ENCODE peak calls at places on chromosomes 7 and 10, in seven cellular contexts. Y is GM12878, R is HCT116, O is SK-N-SH, S is K562, P is HepG2, J is H1. Q is an unnamed sample.

GRCh38 chr10:103555321-103555649 is 61.8 kb downstream of the NEURL1 start:
- DNase-seq in Y (no peak), R (no peak), O (no peak), S (no peak), P (no peak), J (no peak), Q (no peak)

GRCh38 chr7:111009641-111010040 is 81.3 kb upstream of the LRRN3 start:
- DNase-seq in Y (no peak), R (no peak), O (no peak), S (no peak), P (no peak), J (no peak), Q (no peak)

GRCh38 chr10:21497177-21497807 is 28.2 kb downstream of the SKIDA1 start:
- DNase-seq in Y (no peak), R (peak; percentile 82), O (peak; percentile 98), S (no peak), P (peak; percentile 88), J (no peak), Q (no peak)

GRCh38 chr7:1136841-1137516 is 23.0 kb downstream of the ZFAND2A start:
- DNase-seq in Y (no peak), R (no peak), O (peak; percentile 49), S (no peak), P (peak; percentile 38), J (peak; percentile 52), Q (no peak)

GRCh38 chr10:3757638-3758490 is 27.1 kb downstream of the KLF6 start:
- DNase-seq in Y (peak; percentile 82), R (no peak), O (peak; percentile 82), S (no peak), P (no peak), J (no peak), Q (no peak)

GRCh38 chr7:27198871-27199801 is 755 bp downstream of the HOXA13 start:
- DNase-seq in Y (no peak), R (no peak), O (peak; percentile 70), S (no peak), P (no peak), J (peak; percentile 77), Q (no peak)

GRCh38 chr10:101536800-101537199 is 51.3 kb downstream of the POLL start:
- DNase-seq in Y (no peak), R (peak; percentile 39), O (peak; percentile 54), S (peak; percentile 22), P (peak; percentile 23), J (no peak), Q (peak; percentile 20)

GRCh38 chr7:28347462-28347861 is 64.9 kb upstream of the CREB5 start:
- DNase-seq in Y (no peak), R (no peak), O (no peak), S (no peak), P (no peak), J (no peak), Q (no peak)

GRCh38 chr10:111151595-111151994 is 74.8 kb downstream of the ADRA2A start:
- DNase-seq in Y (no peak), R (no peak), O (no peak), S (no peak), P (no peak), J (no peak), Q (no peak)

GRCh38 chr7:130144632-130145171 is 60.5 kb downstream of the TMEM209 start:
- DNase-seq in Y (no peak), R (peak; percentile 24), O (no peak), S (no peak), P (peak; percentile 33), J (peak; percentile 32), Q (no peak)

DNA sequence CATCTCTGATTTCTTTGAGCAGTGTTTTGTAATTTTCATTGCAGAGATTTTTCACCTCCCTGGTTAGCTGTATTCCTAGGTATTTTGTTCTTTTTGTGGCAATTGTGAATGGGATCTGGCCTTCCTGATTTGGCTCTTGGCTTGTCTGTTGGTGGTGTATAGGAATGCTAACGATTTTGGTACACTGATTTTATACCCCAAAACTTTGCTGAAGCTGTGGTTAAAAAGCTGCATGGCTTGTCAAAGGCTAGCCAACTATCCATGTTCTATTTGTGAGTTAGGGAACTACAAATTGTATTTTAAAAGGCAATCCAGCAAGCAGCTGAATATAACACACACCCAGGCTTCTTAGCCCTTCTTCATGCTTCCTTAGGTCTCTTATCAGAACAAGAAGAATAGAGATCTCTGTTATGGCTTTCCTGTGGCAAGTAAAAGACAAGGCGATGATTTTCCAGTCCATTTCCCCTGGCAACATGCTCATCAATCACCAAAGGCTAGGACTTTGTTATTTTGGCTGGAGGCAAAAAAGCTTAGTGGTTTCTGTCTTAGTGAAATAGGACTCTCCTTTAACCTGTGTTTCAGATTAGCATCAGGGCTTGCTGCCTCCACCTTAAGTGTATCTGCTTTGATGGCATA is 77.5 kb downstream of the CDK6 start:
- DNase-seq in Y (no peak), R (no peak), O (no peak), S (no peak), P (no peak), J (no peak), Q (no peak)
- H3K9ac ChIP-seq in Y (no peak overlapping the region), R (no peak overlapping the region), O (no peak overlapping the region), S (no peak overlapping the region), P (no peak overlapping the region), J (no peak overlapping the region), Q (no peak overlapping the region)

GRCh38 chr7:128094686-128095085 is 63.4 kb upstream of the LRRC4 start:
- DNase-seq in Y (no peak), R (no peak), O (no peak), S (no peak), P (no peak), J (no peak), Q (no peak)

GRCh38 chr7:128093606-128094005 is 62.4 kb upstream of the LRRC4 start:
- DNase-seq in Y (no peak), R (no peak), O (no peak), S (no peak), P (no peak), J (no peak), Q (no peak)

GRCh38 chr7:128092221-128092620 is 61.0 kb upstream of the LRRC4 start:
- DNase-seq in Y (no peak), R (no peak), O (no peak), S (no peak), P (no peak), J (no peak), Q (no peak)

GRCh38 chr7:128091106-128091505 is 59.9 kb upstream of the LRRC4 start:
- DNase-seq in Y (no peak), R (no peak), O (no peak), S (no peak), P (no peak), J (no peak), Q (no peak)

GRCh38 chr7:128094111-128094570 is 62.9 kb upstream of the LRRC4 start:
- DNase-seq in Y (no peak), R (no peak), O (no peak), S (no peak), P (no peak), J (no peak), Q (no peak)
- TF ChIP-seq YY1 in Y (no peak), R (no peak), O (no peak), S (no peak), P (no peak), J (no peak), Q (no peak)

DNA sequence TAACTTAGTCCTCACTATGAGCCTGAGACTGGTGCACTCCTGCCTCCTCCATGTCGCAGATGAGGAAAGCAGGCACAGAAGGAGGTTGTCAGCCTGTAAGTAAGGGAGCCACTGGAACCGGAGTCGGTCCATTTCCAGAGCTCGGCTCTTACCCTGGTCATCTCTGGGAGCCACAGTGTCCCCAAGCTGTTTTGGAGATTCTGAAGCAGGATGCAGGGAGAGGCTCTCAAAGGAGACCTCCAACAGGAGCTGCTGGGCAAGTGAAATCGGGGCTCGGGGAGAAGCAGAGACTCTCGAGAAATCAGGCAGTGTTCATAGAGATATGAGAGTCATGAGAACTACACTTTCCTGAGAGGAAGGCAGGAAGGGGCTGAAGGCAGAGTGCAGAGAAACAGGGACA is 39.0 kb downstream of the VSTM4 start:
- DNase-seq in Y (no peak), R (no peak), O (no peak), S (no peak), P (no peak), J (no peak), Q (no peak)
- H3K9ac ChIP-seq in Y (no peak overlapping the region), R (no peak overlapping the region), O (no peak overlapping the region), S (no peak overlapping the region), P (no peak overlapping the region), J (no peak overlapping the region), Q (no peak overlapping the region)

GRCh38 chr10:126661841-126662520 is 8.5 kb downstream of the C10orf90 start:
- DNase-seq in Y (no peak), R (no peak), O (no peak), S (no peak), P (no peak), J (no peak), Q (no peak)

GRCh38 chr10:126661356-126661755 is 9.1 kb downstream of the C10orf90 start:
- DNase-seq in Y (no peak), R (no peak), O (no peak), S (no peak), P (no peak), J (no peak), Q (no peak)

GRCh38 chr10:126659750-126660149 is 10.7 kb downstream of the C10orf90 start:
- DNase-seq in Y (no peak), R (no peak), O (no peak), S (no peak), P (no peak), J (no peak), Q (no peak)

GRCh38 chr10:126663880-126664279 is 6.6 kb downstream of the C10orf90 start:
- DNase-seq in Y (no peak), R (no peak), O (no peak), S (no peak), P (no peak), J (no peak), Q (no peak)

GRCh38 chr10:126663328-126663727 is 7.2 kb downstream of the C10orf90 start:
- DNase-seq in Y (no peak), R (no peak), O (no peak), S (no peak), P (no peak), J (no peak), Q (no peak)
- TF ChIP-seq YY1 in Y (no peak), R (no peak), O (no peak), S (no peak), P (no peak), J (no peak), Q (no peak)

GRCh38 chr7:4631021-4631663 is 51.0 kb upstream of the FOXK1 start:
- DNase-seq in Y (no peak), R (no peak), O (peak; percentile 15), S (no peak), P (no peak), J (no peak), Q (no peak)
- H3K9ac ChIP-seq in Y (no peak overlapping the region), R (peak overlapping the region; percentile 3), O (no peak overlapping the region), S (no peak overlapping the region), P (no peak overlapping the region), J (no peak overlapping the region), Q (no peak overlapping the region)

GRCh38 chr10:43076876-43077420 is at the start of gene RET:
- DNase-seq in Y (no peak), R (no peak), O (peak; percentile 98), S (peak; percentile 93), P (no peak), J (peak; percentile 72), Q (no peak)
- TF ChIP-seq YY1 in Y (no peak), R (no peak), O (no peak), S (no peak), P (no peak), J (no peak), Q (no peak)

GRCh38 chr10:97136744-97137143 is 49.0 kb downstream of the SLIT1 start:
- DNase-seq in Y (no peak), R (no peak), O (no peak), S (no peak), P (no peak), J (no peak), Q (no peak)
- H3K9ac ChIP-seq in Y (no peak overlapping the region), R (no peak overlapping the region), O (no peak overlapping the region), S (no peak overlapping the region), P (no peak overlapping the region), J (no peak overlapping the region), Q (no peak overlapping the region)

GRCh38 chr7:137840183-137840779 is 6.5 kb downstream of the DGKI start:
- DNase-seq in Y (no peak), R (no peak), O (no peak), S (no peak), P (no peak), J (no peak), Q (no peak)
- TF ChIP-seq YY1 in Y (no peak), R (no peak), O (no peak), S (no peak), P (no peak), J (no peak), Q (no peak)

Q was measured in NT2/D1.